ENCODE peak calls at places on chromosomes 4 and X, in six cellular contexts. E is breast epithelium, A is heart left ventricle, D is mesenchymal stem cell, C is upper lobe of right lung, K is Panc1. V is an unnamed sample.

GRCh38 chrX:6226053-6226645 is 2.5 kb downstream of the NLGN4X start:
- DNase-seq in C (no peak), D (peak; percentile 0), E (no peak), K (no peak), A (no peak), V (no peak)

GRCh38 chr4:85672959-85673358 is 198.0 kb downstream of the ARHGAP24 start:
- DNase-seq in C (no peak), A (no peak), K (no peak), D (no peak), E (no peak), V (no peak)

GRCh38 chr4:180999217-180999616 is 1244.0 kb upstream of the TENM3 start:
- DNase-seq in A (no peak), C (no peak), E (no peak), K (no peak), D (no peak), V (no peak)

GRCh38 chr4:11497212-11497806 is 68.6 kb upstream of the HS3ST1 start:
- DNase-seq in D (no peak), A (no peak), C (no peak), E (no peak), K (no peak), V (no peak)

GRCh38 chr4:102137217-102137616 is 208.1 kb downstream of the SLC39A8 start:
- DNase-seq in K (no peak), D (no peak), E (no peak), C (no peak), A (no peak), V (no peak)

GRCh38 chrX:13733506-13733905 is 914 bp downstream of the TRAPPC2 start:
- DNase-seq in E (no peak), K (no peak), A (no peak), C (no peak), D (peak; percentile 13), V (no peak)

GRCh38 chr4:16496501-16496900 is 270.2 kb upstream of the TAPT1 start:
- DNase-seq in D (peak; percentile 22), A (no peak), E (no peak), C (no peak), K (no peak), V (no peak)

GRCh38 chr4:137283737-137284136 is 248.6 kb downstream of the PCDH18 start:
- DNase-seq in E (no peak), A (no peak), C (no peak), K (peak; percentile 2), D (peak; percentile 26), V (no peak)

GRCh38 chrX:119410027-119410819 is 11.1 kb downstream of the SLC25A43 start:
- DNase-seq in E (peak; percentile 53), C (peak; percentile 79), K (no peak), D (peak; percentile 51), A (no peak), V (no peak)

GRCh38 chrX:24647257-24648058 is at the start of gene PCYT1B:
- DNase-seq in A (peak; percentile 63), D (peak; percentile 71), E (peak; percentile 50), C (peak; percentile 62), K (no peak), V (peak; percentile 26)

GRCh38 chrX:154596290-154596929 is 11.5 kb downstream of the CTAG1A start:
- DNase-seq in E (no peak), D (peak; percentile 31), C (no peak), K (no peak), A (no peak), V (no peak)

GRCh38 chrX:111568356-111568755 is 56.9 kb downstream of the SERTM2 start:
- DNase-seq in D (peak; percentile 32), C (no peak), K (no peak), A (no peak), E (no peak), V (no peak)

GRCh38 chr4:60088803-60089202 is 1111.3 kb upstream of the ADGRL3 start:
- DNase-seq in A (no peak), C (no peak), K (no peak), D (no peak), E (no peak), V (no peak)

GRCh38 chr4:52996261-52997131 is 134.4 kb downstream of the RASL11B start:
- DNase-seq in K (no peak), D (peak; percentile 92), A (no peak), C (no peak), E (no peak), V (no peak)

GRCh38 chr4:153465145-153465544 is 1.0 kb upstream of the TMEM131L start:
- DNase-seq in C (no peak), K (no peak), E (no peak), D (no peak), A (no peak), V (no peak)
- H3K4me1 ChIP-seq in C (peaks cover 29% of the 10 kb centered on the region), K (peaks cover 18% of the 10 kb centered on the region), E (no peaks in the 10 kb centered on the region), D (peaks cover 15% of the 10 kb centered on the region), A (peaks cover 31% of the 10 kb centered on the region), V (peaks cover 3% of the 10 kb centered on the region)

DNA sequence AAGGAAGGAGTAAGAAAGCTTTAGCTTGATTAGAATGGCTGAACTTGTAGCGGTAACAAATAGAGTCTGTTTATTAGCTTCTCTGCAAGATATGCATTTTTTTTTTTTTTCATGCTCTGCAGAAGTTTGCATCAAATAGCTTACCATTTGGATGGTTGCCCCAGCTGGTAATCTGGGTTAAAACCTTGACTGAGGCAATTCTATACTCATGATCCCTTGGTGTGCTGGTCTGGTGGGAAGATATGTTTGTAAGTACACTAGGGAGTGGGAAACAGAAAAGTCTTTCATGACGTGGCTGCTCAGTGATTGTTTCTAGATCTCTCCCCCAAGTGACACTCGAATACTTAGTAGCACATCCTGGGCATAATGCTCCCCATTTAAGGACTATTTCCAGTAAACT is 32.1 kb downstream of the SEPTIN11 start:
- DNase-seq in C (no peak), E (no peak), K (no peak), D (no peak), A (no peak), V (no peak)
- H3K4me1 ChIP-seq in C (peaks cover 72% of the 10 kb centered on the region), E (no peaks in the 10 kb centered on the region), K (peaks cover 9% of the 10 kb centered on the region), D (peaks cover 20% of the 10 kb centered on the region), A (peaks cover 34% of the 10 kb centered on the region), V (peaks cover 46% of the 10 kb centered on the region)

DNA sequence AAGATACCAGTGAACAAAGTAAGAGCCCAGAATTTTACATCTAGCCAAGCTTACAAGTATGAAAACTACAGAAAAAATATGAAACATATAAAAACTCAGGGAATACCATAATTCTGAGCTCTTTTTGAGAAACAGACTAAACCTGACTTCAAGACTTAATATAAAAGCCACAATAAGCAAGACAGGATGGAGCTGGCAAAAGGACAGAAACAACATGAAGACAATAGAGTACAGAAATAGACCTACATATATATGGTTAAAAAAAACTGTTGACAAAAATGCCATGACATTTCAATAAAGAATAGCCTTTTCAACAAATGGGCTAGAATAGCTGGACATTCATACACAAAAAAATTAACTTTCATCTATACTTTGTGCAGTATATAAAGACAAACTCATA is 49.4 kb downstream of the UBA6 start:
- DNase-seq in C (no peak), D (no peak), A (no peak), K (no peak), E (no peak), V (no peak)
- H3K4me1 ChIP-seq in C (no peaks in the 10 kb centered on the region), D (no peaks in the 10 kb centered on the region), A (no peaks in the 10 kb centered on the region), K (no peaks in the 10 kb centered on the region), E (no peaks in the 10 kb centered on the region), V (no peaks in the 10 kb centered on the region)

GRCh38 chr4:18247189-18247588 is 225.6 kb upstream of the LCORL start:
- DNase-seq in K (no peak), E (no peak), C (no peak), A (no peak), D (no peak), V (no peak)

GRCh38 chr4:18250564-18250963 is 229.0 kb upstream of the LCORL start:
- DNase-seq in E (no peak), C (no peak), D (no peak), A (no peak), K (no peak), V (no peak)

GRCh38 chr4:18248611-18249010 is 227.1 kb upstream of the LCORL start:
- DNase-seq in A (no peak), K (no peak), E (no peak), D (no peak), C (no peak), V (no peak)
- H3K4me1 ChIP-seq in A (no peaks in the 10 kb centered on the region), K (no peaks in the 10 kb centered on the region), E (no peaks in the 10 kb centered on the region), D (no peaks in the 10 kb centered on the region), C (no peaks in the 10 kb centered on the region), V (no peaks in the 10 kb centered on the region)